ENCODE peak calls at places on chromosomes 4 and X, in four cellular contexts. S is transverse colon, Q is lower leg skin, Z is fibroblast of lung. L is an unnamed sample.

GRCh38 chr4:40613456-40613855 is 16.2 kb downstream of the RBM47 start:
- DNase-seq in S (no peak), Q (no peak), Z (no peak), L (no peak)

GRCh38 chrX:9578083-9578779 is 113.4 kb downstream of the TBL1X start:
- DNase-seq in Q (no peak), S (no peak), Z (no peak), L (no peak)

GRCh38 chrX:49079489-49080428 is at the start of gene WDR45:
- DNase-seq in Z (peak; percentile 73), Q (peak; percentile 65), S (peak; percentile 78), L (peak; percentile 78)

GRCh38 chrX:74492720-74493201 is 71.5 kb downstream of the SLC16A2 start:
- DNase-seq in Q (no peak), S (no peak), Z (no peak), L (no peak)

GRCh38 chrX:13396887-13397286 is 77.0 kb upstream of the ATXN3L start:
- DNase-seq in Q (no peak), S (no peak), Z (peak; percentile 70), L (no peak)

GRCh38 chr4:55364691-55365346 is 18.8 kb downstream of the SRD5A3 start:
- DNase-seq in Z (no peak), S (no peak), Q (no peak), L (no peak)

GRCh38 chrX:56219702-56220101 is 12.5 kb upstream of the KLF8 start:
- DNase-seq in Z (peak; percentile 4), S (no peak), Q (no peak), L (no peak)

GRCh38 chrX:19388064-19388679 is 44.4 kb downstream of the PDHA1 start:
- DNase-seq in Z (no peak), S (no peak), Q (no peak), L (no peak)

GRCh38 chr4:40283413-40283812 is 51.7 kb upstream of the CHRNA9 start:
- DNase-seq in S (no peak), Z (no peak), Q (no peak), L (no peak)

GRCh38 chrX:101693476-101693875 is 33.8 kb upstream of the ARMCX2 start:
- DNase-seq in Z (no peak), Q (no peak), S (no peak), L (no peak)

GRCh38 chr4:10173754-10174749 is 57.5 kb upstream of the WDR1 start:
- DNase-seq in S (peak; percentile 50), Z (no peak), Q (no peak), L (no peak)

GRCh38 chr4:2799971-2800690 is 7.2 kb downstream of the SH3BP2 start:
- DNase-seq in S (peak; percentile 9), Z (no peak), Q (no peak), L (peak; percentile 62)

GRCh38 chr4:69589884-69590283 is 49.6 kb downstream of the UGT2A2 start:
- DNase-seq in Z (no peak), S (no peak), Q (no peak), L (no peak)

GRCh38 chr4:153747406-153747805 is 12.4 kb downstream of the RNF175 start:
- DNase-seq in Q (no peak), Z (no peak), S (no peak), L (no peak)

GRCh38 chr4:84366932-84367331 is 132.2 kb downstream of the NKX6-1 start:
- DNase-seq in Q (no peak), S (no peak), Z (no peak), L (no peak)

GRCh38 chrX:24498975-24499374 is 33.9 kb downstream of the PDK3 start:
- DNase-seq in Z (peak; percentile 15), Q (no peak), S (no peak), L (no peak)

DNA sequence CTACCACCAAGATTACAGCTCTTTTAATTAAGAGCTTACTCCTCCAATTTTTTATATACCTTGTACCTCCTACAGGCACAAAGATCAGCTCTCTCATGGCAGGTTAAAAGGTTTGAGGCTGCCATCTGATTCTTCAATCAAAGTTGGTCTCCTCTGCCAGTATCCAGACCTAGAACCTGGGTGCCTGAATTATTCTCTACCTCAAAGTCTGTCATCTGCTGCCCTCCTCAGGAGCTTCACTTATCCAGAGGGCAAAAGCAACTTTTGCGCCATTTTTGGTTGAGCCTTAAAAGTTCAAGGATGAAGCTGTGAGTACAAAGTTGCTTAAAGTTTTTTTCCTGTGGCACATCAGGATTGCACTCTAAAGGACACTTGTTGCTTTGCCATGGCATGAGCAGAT is 343.7 kb upstream of the PPP1R2C start:
- DNase-seq in Z (peak; percentile 0), Q (no peak), S (no peak), L (no peak)
- TF ChIP-seq CTCF in Z (no peak), Q (no peak), S (no peak), L (no peak)

GRCh38 chr4:183444149-183444952 is at the start of gene CDKN2AIP:
- DNase-seq in Z (peak; percentile 93), S (peak; percentile 95), Q (peak; percentile 91), L (peak; percentile 88)
- TF ChIP-seq CTCF in Z (no peak), S (no peak), Q (no peak), L (peak; percentile 10)

DNA sequence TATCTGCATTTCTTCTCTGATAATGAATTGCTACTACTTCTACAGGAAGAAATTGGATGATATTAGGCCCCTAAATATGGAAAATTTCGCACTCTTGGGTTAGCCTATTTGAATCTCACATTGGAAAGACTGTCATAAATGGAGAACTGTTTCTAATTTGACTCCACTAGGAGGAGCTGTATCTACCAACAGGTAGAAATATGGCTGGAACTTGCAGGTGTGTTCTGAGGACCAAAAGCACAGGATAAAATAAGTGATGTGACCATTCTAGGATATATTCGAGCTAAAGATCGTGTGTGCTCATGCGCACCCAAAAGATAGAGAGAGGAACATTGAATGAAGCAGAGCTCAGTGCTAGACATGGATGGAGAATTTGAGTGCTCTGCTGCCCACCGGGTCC is 4.8 kb upstream of the NKAP start:
- DNase-seq in S (no peak), Q (no peak), Z (no peak), L (no peak)
- TF ChIP-seq CTCF in S (no peak), Q (no peak), Z (no peak), L (no peak)

GRCh38 chr4:64718091-64718490 is 308.8 kb upstream of the TECRL start:
- DNase-seq in Q (no peak), Z (no peak), S (no peak), L (no peak)
- TF ChIP-seq CTCF in Q (no peak), Z (no peak), S (no peak), L (no peak)

DNA sequence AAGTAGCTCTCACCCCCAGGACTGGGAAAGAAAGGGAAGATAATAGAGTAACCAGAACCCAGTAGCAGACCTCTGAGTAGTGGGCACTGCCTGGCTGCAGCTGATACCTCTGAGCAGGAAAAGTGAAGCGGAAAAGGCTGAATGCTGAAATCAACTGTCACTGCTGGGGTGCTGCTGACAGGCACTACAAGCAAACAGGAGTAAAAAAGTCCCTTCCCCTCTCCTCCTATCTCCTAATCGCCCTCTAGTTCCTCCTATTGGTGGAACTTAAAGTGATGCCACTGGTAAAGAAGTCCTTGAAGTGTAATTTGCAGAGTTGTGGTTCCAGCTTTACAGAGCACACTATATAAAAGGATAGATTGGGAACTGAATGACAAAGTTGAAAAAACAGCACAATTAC is 32.8 kb upstream of the GLRB start:
- DNase-seq in Z (peak; percentile 58), Q (no peak), S (no peak), L (no peak)
- TF ChIP-seq CTCF in Z (peak; percentile 47), Q (no peak), S (no peak), L (peak; percentile 20)

GRCh38 chr4:186554890-186555827 is at the start of gene MTNR1A:
- DNase-seq in Q (no peak), S (peak; percentile 63), Z (peak; percentile 14), L (no peak)

GRCh38 chr4:186557061-186557460 is 1.7 kb upstream of the MTNR1A start:
- DNase-seq in S (no peak), Q (no peak), Z (no peak), L (no peak)

GRCh38 chr4:186553717-186554116 is 1.6 kb downstream of the MTNR1A start:
- DNase-seq in S (peak; percentile 57), Q (no peak), Z (no peak), L (no peak)

GRCh38 chr4:186551849-186552248 is 3.5 kb downstream of the MTNR1A start:
- DNase-seq in Z (no peak), Q (no peak), S (no peak), L (no peak)

GRCh38 chr4:186554485-186554884 is 882 bp downstream of the MTNR1A start:
- DNase-seq in S (peak; percentile 82), Z (peak; percentile 20), Q (no peak), L (no peak)
- TF ChIP-seq CTCF in S (peak; percentile 62), Z (peak; percentile 13), Q (no peak), L (no peak)

L was measured in CD14-positive monocyte.